ENCODE peak calls at places on chromosomes 7 and 10, in ten cellular contexts. One of them, this sample, is unnamed.

GRCh38 chr7:149147730-149148653 is 739 bp downstream of the ZNF398 start:
- DNase-seq in Jurkat, Clone E6-1: no peak
- DNase-seq in retina: peak; percentile 89
- DNase-seq in tibial artery: peak; percentile 73
- DNase-seq in NCI-H69: peak; percentile 77
- DNase-seq in ELF-1: peak; percentile 62
- DNase-seq in Right ventricle myocardium inferior: peak; percentile 82
- DNase-seq in AG09319: no peak
- DNase-seq in WTC11: peak; percentile 47
- DNase-seq in H9: no peak
- DNase-seq in this sample: peak; percentile 37

GRCh38 chr7:17626215-17626614 is 314.1 kb downstream of the SNX13 start:
- DNase-seq in Right ventricle myocardium inferior: no peak
- DNase-seq in Jurkat, Clone E6-1: no peak
- DNase-seq in NCI-H69: peak; percentile 89
- DNase-seq in H9: no peak
- DNase-seq in tibial artery: no peak
- DNase-seq in retina: no peak
- DNase-seq in ELF-1: no peak
- DNase-seq in WTC11: no peak
- DNase-seq in AG09319: no peak
- DNase-seq in this sample: no peak

GRCh38 chr7:128904381-128905197 is 5.9 kb downstream of the KCP start:
- DNase-seq in WTC11: no peak
- DNase-seq in AG09319: peak; percentile 4
- DNase-seq in NCI-H69: peak; percentile 74
- DNase-seq in Jurkat, Clone E6-1: peak; percentile 77
- DNase-seq in tibial artery: peak; percentile 52
- DNase-seq in retina: peak; percentile 51
- DNase-seq in Right ventricle myocardium inferior: peak; percentile 25
- DNase-seq in H9: peak; percentile 49
- DNase-seq in ELF-1: no peak
- DNase-seq in this sample: peak; percentile 83

GRCh38 chr7:131352032-131352431 is 24.4 kb downstream of the MKLN1 start:
- DNase-seq in ELF-1: no peak
- DNase-seq in tibial artery: no peak
- DNase-seq in AG09319: no peak
- DNase-seq in Jurkat, Clone E6-1: no peak
- DNase-seq in H9: no peak
- DNase-seq in WTC11: no peak
- DNase-seq in Right ventricle myocardium inferior: no peak
- DNase-seq in retina: no peak
- DNase-seq in NCI-H69: peak; percentile 84
- DNase-seq in this sample: no peak

GRCh38 chr10:93806882-93807281 is 49.1 kb downstream of the LGI1 start:
- DNase-seq in Jurkat, Clone E6-1: no peak
- DNase-seq in NCI-H69: no peak
- DNase-seq in Right ventricle myocardium inferior: no peak
- DNase-seq in AG09319: no peak
- DNase-seq in H9: no peak
- DNase-seq in tibial artery: no peak
- DNase-seq in retina: no peak
- DNase-seq in ELF-1: no peak
- DNase-seq in WTC11: no peak
- DNase-seq in this sample: no peak

GRCh38 chr7:17099083-17099973 is 199.1 kb upstream of the AHR start:
- DNase-seq in tibial artery: no peak
- DNase-seq in ELF-1: no peak
- DNase-seq in retina: no peak
- DNase-seq in Right ventricle myocardium inferior: no peak
- DNase-seq in WTC11: no peak
- DNase-seq in H9: no peak
- DNase-seq in NCI-H69: no peak
- DNase-seq in Jurkat, Clone E6-1: no peak
- DNase-seq in AG09319: no peak
- DNase-seq in this sample: no peak

GRCh38 chr10:77442790-77443189 is 194.8 kb downstream of the KCNMA1 start:
- DNase-seq in ELF-1: no peak
- DNase-seq in AG09319: no peak
- DNase-seq in H9: no peak
- DNase-seq in NCI-H69: peak; percentile 89
- DNase-seq in retina: no peak
- DNase-seq in Jurkat, Clone E6-1: no peak
- DNase-seq in WTC11: no peak
- DNase-seq in Right ventricle myocardium inferior: no peak
- DNase-seq in tibial artery: no peak
- DNase-seq in this sample: no peak

GRCh38 chr7:22856437-22856836 is 33.8 kb upstream of the TOMM7 start:
- DNase-seq in tibial artery: no peak
- DNase-seq in AG09319: no peak
- DNase-seq in retina: no peak
- DNase-seq in Right ventricle myocardium inferior: no peak
- DNase-seq in ELF-1: no peak
- DNase-seq in WTC11: no peak
- DNase-seq in H9: no peak
- DNase-seq in Jurkat, Clone E6-1: no peak
- DNase-seq in NCI-H69: no peak
- DNase-seq in this sample: no peak